ENCODE peak calls at places on chromosome 10, in four cellular contexts. B is activated T-helper 1 cell treated with anti-CD3 and anti-CD28 coated beads, Interleukin-12 subunit alpha, Interleukin-12 subunit beta, Interleukin-2, Interleukin-4 antibody, amounts not matched to agents 30 ng/mL and 10 ng/mL and 1 ng/mL, durations not matched to agents 14 hours and 24 hours and 36 hours; D is AG04450; U is GM04504. M is an unnamed sample.

GRCh38 chr10:90306187-90306586 is 551.7 kb downstream of the HTR7 start:
- DNase-seq in D (peak; percentile 86), U (no peak), B (no peak), M (no peak)

GRCh38 chr10:49108656-49109055 is 6.7 kb downstream of the VSTM4 start:
- DNase-seq in B (no peak), U (no peak), D (no peak), M (no peak)

GRCh38 chr10:6737080-6737641 is 157.1 kb upstream of the PRKCQ start:
- DNase-seq in B (no peak), U (no peak), D (no peak), M (peak; percentile 53)

GRCh38 chr10:72134785-72135765 is 46.7 kb upstream of the SPOCK2 start:
- DNase-seq in D (no peak), U (no peak), B (no peak), M (no peak)

GRCh38 chr10:132983250-132984007 is 41.1 kb upstream of the CFAP46 start:
- DNase-seq in U (no peak), B (no peak), D (no peak), M (no peak)

GRCh38 chr10:123804716-123805115 is 86.9 kb downstream of the CPXM2 start:
- DNase-seq in B (no peak), U (peak; percentile 64), D (no peak), M (no peak)

GRCh38 chr10:122267849-122268737 is 3.0 kb upstream of the BTBD16 start:
- DNase-seq in D (no peak), U (no peak), B (peak; percentile 16), M (peak; percentile 49)

GRCh38 chr10:12504628-12505027 is 155.3 kb downstream of the CAMK1D start:
- DNase-seq in B (no peak), U (no peak), D (no peak), M (no peak)

GRCh38 chr10:44913312-44914079 is 2.4 kb downstream of the TMEM72 start:
- DNase-seq in D (no peak), B (peak; percentile 7), U (no peak), M (no peak)

GRCh38 chr10:103273026-103273425 is 3.9 kb upstream of the INA start:
- DNase-seq in D (peak; percentile 76), U (peak; percentile 98), B (no peak), M (peak; percentile 99)

GRCh38 chr10:122013311-122013780 is 24.4 kb downstream of the TACC2 start:
- DNase-seq in D (no peak), B (no peak), U (no peak), M (no peak)

GRCh38 chr10:51879238-51879637 is 179.8 kb upstream of the CSTF2T start:
- DNase-seq in B (peak; percentile 12), U (peak; percentile 98), D (peak; percentile 91), M (no peak)

GRCh38 chr10:72322280-72323058 is 32.2 kb downstream of the DNAJB12 start:
- DNase-seq in B (no peak), U (no peak), D (no peak), M (no peak)